ENCODE peak calls at places on chromosome 1, in five cellular contexts. G is T-helper 1 cell, U is breast epithelium, R is DND-41, E is amygdala. Y is an unnamed sample.

GRCh38 chr1:58854576-58854975 is 70.7 kb upstream of the JUN start:
- DNase-seq in R (peak), G (peak), U (no peak), E (no peak), Y (no peak)

GRCh38 chr1:225329041-225329440 is 98.8 kb downstream of the LBR start:
- DNase-seq in U (no peak), G (no peak), R (no peak), E (no peak), Y (no peak)

GRCh38 chr1:67646145-67647035 is 38.6 kb upstream of the GADD45A start:
- DNase-seq in G (no peak), U (no peak), R (no peak), E (no peak), Y (no peak)

GRCh38 chr1:41274827-41275519 is 32.9 kb upstream of the SCMH1 start:
- DNase-seq in G (no peak), R (no peak), U (no peak), E (no peak), Y (no peak)

GRCh38 chr1:117599822-117600221 is 6.0 kb upstream of the TENT5C start:
- DNase-seq in R (no peak), G (no peak), U (no peak), E (no peak), Y (no peak)

GRCh38 chr1:154557939-154558609 is 388 bp downstream of the UBE2Q1 start:
- DNase-seq in G (peak), R (peak), E (no peak), U (peak), Y (no peak)

GRCh38 chr1:230632273-230632873 is 9.9 kb upstream of the COG2 start:
- DNase-seq in R (no peak), E (no peak), U (no peak), G (peak), Y (peak)

GRCh38 chr1:2628933-2629626 is 3.7 kb downstream of the MMEL1 start:
- DNase-seq in G (no peak), R (no peak), E (no peak), U (no peak), Y (no peak)

Y was measured in A549.